ENCODE peak calls at places on chromosome 11, in five cellular contexts. One of them, this sample, is unnamed.

GRCh38 chr11:71472357-71472885 is 19.4 kb downstream of the NADSYN1 start:
- DNase-seq in CD8-positive, alpha-beta memory T cell: peak
- DNase-seq in RWPE1: no peak
- DNase-seq in osteoblast: no peak
- DNase-seq in CD4-positive, alpha-beta T cell: no peak
- DNase-seq in this sample: no peak

GRCh38 chr11:75563978-75564552 is 2.0 kb downstream of the SERPINH1 start:
- DNase-seq in RWPE1: peak
- DNase-seq in CD8-positive, alpha-beta memory T cell: no peak
- DNase-seq in CD4-positive, alpha-beta T cell: no peak
- DNase-seq in osteoblast: peak
- DNase-seq in this sample: no peak

GRCh38 chr11:36411202-36411640 is 98.9 kb downstream of the TRAF6 start:
- DNase-seq in CD4-positive, alpha-beta T cell: no peak
- DNase-seq in RWPE1: no peak
- DNase-seq in CD8-positive, alpha-beta memory T cell: no peak
- DNase-seq in osteoblast: no peak
- DNase-seq in this sample: no peak

GRCh38 chr11:124841186-124841585 is 24.0 kb upstream of the ROBO3 start:
- DNase-seq in CD4-positive, alpha-beta T cell: no peak
- DNase-seq in osteoblast: no peak
- DNase-seq in CD8-positive, alpha-beta memory T cell: no peak
- DNase-seq in RWPE1: peak
- DNase-seq in this sample: no peak

GRCh38 chr11:61429346-61429690 is 457 bp downstream of the CPSF7 start:
- DNase-seq in CD4-positive, alpha-beta T cell: peak
- DNase-seq in CD8-positive, alpha-beta memory T cell: peak
- DNase-seq in osteoblast: peak
- DNase-seq in RWPE1: peak
- DNase-seq in this sample: no peak

GRCh38 chr11:34798985-34799384 is 117.2 kb downstream of the APIP start:
- DNase-seq in RWPE1: no peak
- DNase-seq in CD8-positive, alpha-beta memory T cell: no peak
- DNase-seq in CD4-positive, alpha-beta T cell: no peak
- DNase-seq in osteoblast: no peak
- DNase-seq in this sample: no peak

GRCh38 chr11:31133064-31133463 is 236.5 kb downstream of the DCDC1 start:
- DNase-seq in CD4-positive, alpha-beta T cell: no peak
- DNase-seq in RWPE1: no peak
- DNase-seq in osteoblast: no peak
- DNase-seq in CD8-positive, alpha-beta memory T cell: no peak
- DNase-seq in this sample: peak

GRCh38 chr11:2587132-2587930 is 112.5 kb downstream of the KCNQ1OT1 start:
- DNase-seq in RWPE1: no peak
- DNase-seq in osteoblast: peak
- DNase-seq in CD4-positive, alpha-beta T cell: peak
- DNase-seq in CD8-positive, alpha-beta memory T cell: peak
- DNase-seq in this sample: no peak

GRCh38 chr11:126538071-126538470 is 182.6 kb downstream of the ST3GAL4 start:
- DNase-seq in osteoblast: no peak
- DNase-seq in RWPE1: no peak
- DNase-seq in CD4-positive, alpha-beta T cell: no peak
- DNase-seq in CD8-positive, alpha-beta memory T cell: no peak
- DNase-seq in this sample: no peak

GRCh38 chr11:65592840-65593517 is 2.6 kb downstream of the KCNK7 start:
- DNase-seq in osteoblast: peak
- DNase-seq in CD4-positive, alpha-beta T cell: no peak
- DNase-seq in CD8-positive, alpha-beta memory T cell: no peak
- DNase-seq in RWPE1: no peak
- DNase-seq in this sample: no peak

GRCh38 chr11:96340555-96340885 is 2.5 kb downstream of the MAML2 start:
- DNase-seq in osteoblast: peak
- DNase-seq in CD4-positive, alpha-beta T cell: no peak
- DNase-seq in RWPE1: no peak
- DNase-seq in CD8-positive, alpha-beta memory T cell: no peak
- DNase-seq in this sample: no peak

GRCh38 chr11:96341237-96342130 is 1.5 kb downstream of the MAML2 start:
- DNase-seq in RWPE1: peak
- DNase-seq in osteoblast: no peak
- DNase-seq in CD4-positive, alpha-beta T cell: peak
- DNase-seq in CD8-positive, alpha-beta memory T cell: peak
- DNase-seq in this sample: peak

GRCh38 chr11:96338910-96339703 is 3.9 kb downstream of the MAML2 start:
- DNase-seq in CD4-positive, alpha-beta T cell: peak
- DNase-seq in osteoblast: peak
- DNase-seq in RWPE1: no peak
- DNase-seq in CD8-positive, alpha-beta memory T cell: peak
- DNase-seq in this sample: peak

GRCh38 chr11:96337541-96338530 is 5.2 kb downstream of the MAML2 start:
- DNase-seq in CD8-positive, alpha-beta memory T cell: no peak
- DNase-seq in CD4-positive, alpha-beta T cell: no peak
- DNase-seq in RWPE1: no peak
- DNase-seq in osteoblast: no peak
- DNase-seq in this sample: no peak

GRCh38 chr11:96339704-96340554 is 3.1 kb downstream of the MAML2 start:
- DNase-seq in CD4-positive, alpha-beta T cell: no peak
- DNase-seq in osteoblast: no peak
- DNase-seq in RWPE1: no peak
- DNase-seq in CD8-positive, alpha-beta memory T cell: no peak
- DNase-seq in this sample: peak
- H3K27ac ChIP-seq in CD4-positive, alpha-beta T cell: peak
- H3K27ac ChIP-seq in osteoblast: peak
- H3K27ac ChIP-seq in RWPE1: peak
- H3K27ac ChIP-seq in CD8-positive, alpha-beta memory T cell: peak
- H3K27ac ChIP-seq in this sample: peak

DNA sequence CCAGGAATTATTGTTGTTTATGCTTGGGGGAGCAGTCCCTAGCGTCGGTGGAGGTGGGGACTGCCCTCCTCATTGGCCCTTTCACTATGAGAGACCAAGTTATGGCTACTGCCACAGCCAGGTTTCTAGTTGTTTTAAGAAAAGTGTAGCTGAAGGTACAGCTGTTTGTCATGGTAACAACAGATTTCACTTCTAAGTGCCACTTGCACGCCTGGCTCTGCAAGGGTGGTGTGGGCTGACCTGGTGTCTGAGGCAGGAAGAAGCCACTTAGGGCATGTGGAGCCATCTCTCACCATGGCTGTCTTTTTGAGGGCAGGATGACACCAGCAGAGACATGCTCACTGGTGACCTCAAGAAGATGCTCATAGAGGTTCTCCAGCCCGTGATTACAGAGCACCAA is 46.3 kb upstream of the MPEG1 start:
- DNase-seq in RWPE1: no peak
- DNase-seq in CD8-positive, alpha-beta memory T cell: no peak
- DNase-seq in CD4-positive, alpha-beta T cell: no peak
- DNase-seq in osteoblast: no peak
- DNase-seq in this sample: no peak
- H3K27ac ChIP-seq in RWPE1: no peak
- H3K27ac ChIP-seq in CD8-positive, alpha-beta memory T cell: no peak
- H3K27ac ChIP-seq in CD4-positive, alpha-beta T cell: no peak
- H3K27ac ChIP-seq in osteoblast: no peak
- H3K27ac ChIP-seq in this sample: no peak

GRCh38 chr11:123091541-123091940 is 29.6 kb upstream of the HSPA8 start:
- DNase-seq in RWPE1: no peak
- DNase-seq in CD4-positive, alpha-beta T cell: no peak
- DNase-seq in CD8-positive, alpha-beta memory T cell: no peak
- DNase-seq in osteoblast: peak
- DNase-seq in this sample: no peak
- H3K27ac ChIP-seq in RWPE1: no peak
- H3K27ac ChIP-seq in CD4-positive, alpha-beta T cell: no peak
- H3K27ac ChIP-seq in CD8-positive, alpha-beta memory T cell: no peak
- H3K27ac ChIP-seq in osteoblast: no peak
- H3K27ac ChIP-seq in this sample: no peak

GRCh38 chr11:111349191-111349695 is 29.8 kb downstream of the POU2AF1 start:
- DNase-seq in osteoblast: no peak
- DNase-seq in CD4-positive, alpha-beta T cell: no peak
- DNase-seq in RWPE1: no peak
- DNase-seq in CD8-positive, alpha-beta memory T cell: no peak
- DNase-seq in this sample: no peak

GRCh38 chr11:111347723-111348115 is 31.4 kb downstream of the POU2AF1 start:
- DNase-seq in CD4-positive, alpha-beta T cell: no peak
- DNase-seq in RWPE1: no peak
- DNase-seq in osteoblast: no peak
- DNase-seq in CD8-positive, alpha-beta memory T cell: no peak
- DNase-seq in this sample: no peak

GRCh38 chr11:111348147-111348546 is 30.9 kb downstream of the POU2AF1 start:
- DNase-seq in CD4-positive, alpha-beta T cell: no peak
- DNase-seq in CD8-positive, alpha-beta memory T cell: no peak
- DNase-seq in osteoblast: no peak
- DNase-seq in RWPE1: no peak
- DNase-seq in this sample: no peak

GRCh38 chr11:111344032-111344431 is 35.0 kb downstream of the POU2AF1 start:
- DNase-seq in osteoblast: no peak
- DNase-seq in CD8-positive, alpha-beta memory T cell: no peak
- DNase-seq in CD4-positive, alpha-beta T cell: no peak
- DNase-seq in RWPE1: peak
- DNase-seq in this sample: no peak

GRCh38 chr11:111347002-111347722 is 31.9 kb downstream of the POU2AF1 start:
- DNase-seq in CD4-positive, alpha-beta T cell: no peak
- DNase-seq in osteoblast: no peak
- DNase-seq in CD8-positive, alpha-beta memory T cell: no peak
- DNase-seq in RWPE1: no peak
- DNase-seq in this sample: no peak
- H3K27ac ChIP-seq in CD4-positive, alpha-beta T cell: no peak
- H3K27ac ChIP-seq in osteoblast: no peak
- H3K27ac ChIP-seq in CD8-positive, alpha-beta memory T cell: no peak
- H3K27ac ChIP-seq in RWPE1: no peak
- H3K27ac ChIP-seq in this sample: no peak

GRCh38 chr11:120337896-120338840 is 2.0 kb downstream of the ARHGEF12 start:
- DNase-seq in RWPE1: no peak
- DNase-seq in CD8-positive, alpha-beta memory T cell: no peak
- DNase-seq in osteoblast: peak
- DNase-seq in CD4-positive, alpha-beta T cell: no peak
- DNase-seq in this sample: no peak
- H3K27ac ChIP-seq in RWPE1: no peak
- H3K27ac ChIP-seq in CD8-positive, alpha-beta memory T cell: peak
- H3K27ac ChIP-seq in osteoblast: peak
- H3K27ac ChIP-seq in CD4-positive, alpha-beta T cell: no peak
- H3K27ac ChIP-seq in this sample: peak

DNA sequence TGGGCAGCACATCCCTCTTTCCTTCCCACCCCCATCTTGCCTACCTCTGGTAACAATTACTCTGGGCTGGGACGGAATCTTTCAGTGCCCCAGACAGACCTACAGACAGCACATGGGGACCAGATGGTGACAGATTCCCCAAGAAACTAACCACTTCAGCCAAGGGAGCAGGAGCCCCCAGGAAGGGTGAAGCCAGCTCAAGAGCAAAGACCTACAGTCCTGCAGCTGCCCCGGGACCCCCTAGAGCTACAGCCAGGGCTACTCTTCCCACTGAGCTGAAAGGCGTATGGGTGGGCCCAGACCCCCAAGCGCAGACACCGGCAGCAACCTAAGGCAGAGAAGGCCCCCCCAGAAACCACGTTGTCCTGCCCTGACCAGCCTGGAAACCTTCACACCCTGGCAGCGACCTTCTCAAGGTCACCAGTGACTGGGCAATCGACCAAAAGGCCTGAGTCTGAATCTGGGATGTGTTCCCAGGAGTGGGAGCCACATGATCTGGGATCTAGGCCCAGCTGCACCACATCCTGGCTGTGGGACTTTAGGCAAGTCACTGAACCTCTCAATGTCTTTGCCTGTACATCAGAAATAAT is 65.8 kb downstream of the LRRC32 start:
- DNase-seq in CD8-positive, alpha-beta memory T cell: peak
- DNase-seq in RWPE1: no peak
- DNase-seq in CD4-positive, alpha-beta T cell: no peak
- DNase-seq in osteoblast: peak
- DNase-seq in this sample: no peak
- H3K27ac ChIP-seq in CD8-positive, alpha-beta memory T cell: no peak
- H3K27ac ChIP-seq in RWPE1: no peak
- H3K27ac ChIP-seq in CD4-positive, alpha-beta T cell: no peak
- H3K27ac ChIP-seq in osteoblast: no peak
- H3K27ac ChIP-seq in this sample: no peak

GRCh38 chr11:834371-835316 is 1.9 kb downstream of the CD151 start:
- DNase-seq in CD4-positive, alpha-beta T cell: no peak
- DNase-seq in RWPE1: peak
- DNase-seq in osteoblast: peak
- DNase-seq in CD8-positive, alpha-beta memory T cell: no peak
- DNase-seq in this sample: no peak
- H3K27ac ChIP-seq in CD4-positive, alpha-beta T cell: no peak
- H3K27ac ChIP-seq in RWPE1: peak
- H3K27ac ChIP-seq in osteoblast: peak
- H3K27ac ChIP-seq in CD8-positive, alpha-beta memory T cell: no peak
- H3K27ac ChIP-seq in this sample: peak

GRCh38 chr11:9852465-9852864 is 188.6 kb downstream of the SWAP70 start:
- DNase-seq in osteoblast: no peak
- DNase-seq in CD4-positive, alpha-beta T cell: no peak
- DNase-seq in CD8-positive, alpha-beta memory T cell: no peak
- DNase-seq in RWPE1: no peak
- DNase-seq in this sample: no peak

GRCh38 chr11:9850224-9850895 is 186.5 kb downstream of the SWAP70 start:
- DNase-seq in osteoblast: no peak
- DNase-seq in CD4-positive, alpha-beta T cell: no peak
- DNase-seq in CD8-positive, alpha-beta memory T cell: no peak
- DNase-seq in RWPE1: no peak
- DNase-seq in this sample: no peak

GRCh38 chr11:9849384-9849783 is 185.5 kb downstream of the SWAP70 start:
- DNase-seq in CD4-positive, alpha-beta T cell: no peak
- DNase-seq in osteoblast: no peak
- DNase-seq in CD8-positive, alpha-beta memory T cell: no peak
- DNase-seq in RWPE1: no peak
- DNase-seq in this sample: no peak

GRCh38 chr11:9853929-9854557 is 190.2 kb downstream of the SWAP70 start:
- DNase-seq in osteoblast: no peak
- DNase-seq in CD4-positive, alpha-beta T cell: no peak
- DNase-seq in RWPE1: no peak
- DNase-seq in CD8-positive, alpha-beta memory T cell: no peak
- DNase-seq in this sample: no peak

GRCh38 chr11:9851366-9851765 is 187.5 kb downstream of the SWAP70 start:
- DNase-seq in osteoblast: no peak
- DNase-seq in CD4-positive, alpha-beta T cell: no peak
- DNase-seq in CD8-positive, alpha-beta memory T cell: no peak
- DNase-seq in RWPE1: no peak
- DNase-seq in this sample: no peak
- H3K27ac ChIP-seq in osteoblast: peak
- H3K27ac ChIP-seq in CD4-positive, alpha-beta T cell: no peak
- H3K27ac ChIP-seq in CD8-positive, alpha-beta memory T cell: no peak
- H3K27ac ChIP-seq in RWPE1: no peak
- H3K27ac ChIP-seq in this sample: no peak